ENCODE peak calls at places on chromosome 22, in six cellular contexts. E is A549, Z is PC-3, N is Calu3, Q is fibroblast of mammary gland, F is psoas muscle. Y is an unnamed sample.

GRCh38 chr22:46672731-46673130 is 52.5 kb downstream of the GRAMD4 start:
- DNase-seq in E (no peak), Z (no peak), N (no peak), Q (peak), F (no peak), Y (no peak)

GRCh38 chr22:49935561-49935960 is 17.1 kb downstream of the CRELD2 start:
- DNase-seq in E (no peak), Z (no peak), N (no peak), Q (peak), F (no peak), Y (no peak)

GRCh38 chr22:50627452-50627913 is 469 bp downstream of the ARSA start:
- DNase-seq in E (no peak), Z (no peak), N (peak), Q (no peak), F (no peak), Y (no peak)

GRCh38 chr22:46758867-46759290 is 3.6 kb upstream of the TBC1D22A start:
- DNase-seq in E (peak), Z (peak), N (peak), Q (peak), F (no peak), Y (peak)

GRCh38 chr22:19966908-19967750 is 25.5 kb upstream of the TXNRD2 start:
- DNase-seq in E (no peak), Z (no peak), N (no peak), Q (no peak), F (no peak), Y (no peak)

GRCh38 chr22:21000987-21001600 is 824 bp downstream of the THAP7 start:
- DNase-seq in E (no peak), Z (no peak), N (no peak), Q (no peak), F (no peak), Y (no peak)

GRCh38 chr22:37433786-37434185 is 6.5 kb upstream of the ELFN2 start:
- DNase-seq in E (no peak), Z (no peak), N (no peak), Q (no peak), F (no peak), Y (no peak)

GRCh38 chr22:17920145-17920605 is 104.2 kb downstream of the MICAL3 start:
- DNase-seq in E (no peak), Z (no peak), N (peak), Q (peak), F (no peak), Y (no peak)

GRCh38 chr22:24601217-24602104 is 1.5 kb upstream of the GGT1 start:
- DNase-seq in E (no peak), Z (no peak), N (peak), Q (no peak), F (no peak), Y (no peak)

GRCh38 chr22:35838849-35839646 is 121.4 kb downstream of the APOL5 start:
- DNase-seq in E (no peak), Z (peak), N (peak), Q (peak), F (no peak), Y (no peak)

GRCh38 chr22:32917577-32918375 is 116.3 kb downstream of the TIMP3 start:
- DNase-seq in E (no peak), Z (no peak), N (no peak), Q (no peak), F (peak), Y (no peak)

GRCh38 chr22:17942721-17943120 is 81.6 kb downstream of the MICAL3 start:
- DNase-seq in E (no peak), Z (no peak), N (no peak), Q (no peak), F (no peak), Y (no peak)

GRCh38 chr22:23376256-23376655 is 195.9 kb downstream of the BCR start:
- DNase-seq in E (peak), Z (peak), N (no peak), Q (peak), F (no peak), Y (no peak)

GRCh38 chr22:19291218-19291579 is 320 bp downstream of the CLTCL1 start:
- DNase-seq in E (no peak), Z (no peak), N (peak), Q (no peak), F (peak), Y (peak)

GRCh38 chr22:31692186-31692886 is 30.3 kb upstream of the PISD start:
- DNase-seq in E (no peak), Z (peak), N (no peak), Q (peak), F (no peak), Y (no peak)

GRCh38 chr22:31691408-31691807 is 29.4 kb upstream of the PISD start:
- DNase-seq in E (no peak), Z (no peak), N (no peak), Q (no peak), F (no peak), Y (no peak)

DNA sequence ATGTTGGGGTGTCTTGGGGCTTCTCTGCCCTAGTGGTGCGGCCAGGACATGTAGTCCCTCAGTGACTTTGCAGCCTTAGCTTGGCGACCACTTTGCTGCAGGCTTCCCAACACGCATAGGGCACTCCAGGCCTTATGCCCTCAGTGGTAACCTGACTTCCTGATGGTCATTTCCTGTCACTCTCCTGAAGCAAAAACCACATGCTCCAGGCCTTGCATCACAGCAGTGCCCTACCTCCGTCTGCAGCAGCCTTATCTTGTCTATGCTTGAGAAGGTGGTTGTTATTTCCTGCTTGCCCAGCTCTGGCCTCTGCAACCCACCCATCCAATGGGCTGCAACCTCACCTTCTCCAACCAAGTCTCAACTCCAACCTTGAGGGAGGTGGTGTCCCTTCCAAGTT is 33.4 kb upstream of the PISD start:
- DNase-seq in E (no peak), Z (no peak), N (no peak), Q (no peak), F (no peak), Y (no peak)
- TF ChIP-seq CTCF in E (no peak), Z (no peak), N (no peak), Q (no peak), F (no peak), Y (no peak)

GRCh38 chr22:38843201-38843715 is 570 bp downstream of the NPTXR start:
- DNase-seq in E (peak), Z (peak), N (peak), Q (peak), F (peak), Y (peak)
- TF ChIP-seq CTCF in E (peak), Z (no peak), N (peak), Q (no peak), F (peak), Y (peak)

GRCh38 chr22:31089101-31090100 is 8.3 kb downstream of the SMTN start:
- DNase-seq in E (no peak), Z (no peak), N (peak), Q (peak), F (peak), Y (no peak)
- TF ChIP-seq CTCF in E (peak), Z (peak), N (peak), Q (peak), F (peak), Y (peak)

DNA sequence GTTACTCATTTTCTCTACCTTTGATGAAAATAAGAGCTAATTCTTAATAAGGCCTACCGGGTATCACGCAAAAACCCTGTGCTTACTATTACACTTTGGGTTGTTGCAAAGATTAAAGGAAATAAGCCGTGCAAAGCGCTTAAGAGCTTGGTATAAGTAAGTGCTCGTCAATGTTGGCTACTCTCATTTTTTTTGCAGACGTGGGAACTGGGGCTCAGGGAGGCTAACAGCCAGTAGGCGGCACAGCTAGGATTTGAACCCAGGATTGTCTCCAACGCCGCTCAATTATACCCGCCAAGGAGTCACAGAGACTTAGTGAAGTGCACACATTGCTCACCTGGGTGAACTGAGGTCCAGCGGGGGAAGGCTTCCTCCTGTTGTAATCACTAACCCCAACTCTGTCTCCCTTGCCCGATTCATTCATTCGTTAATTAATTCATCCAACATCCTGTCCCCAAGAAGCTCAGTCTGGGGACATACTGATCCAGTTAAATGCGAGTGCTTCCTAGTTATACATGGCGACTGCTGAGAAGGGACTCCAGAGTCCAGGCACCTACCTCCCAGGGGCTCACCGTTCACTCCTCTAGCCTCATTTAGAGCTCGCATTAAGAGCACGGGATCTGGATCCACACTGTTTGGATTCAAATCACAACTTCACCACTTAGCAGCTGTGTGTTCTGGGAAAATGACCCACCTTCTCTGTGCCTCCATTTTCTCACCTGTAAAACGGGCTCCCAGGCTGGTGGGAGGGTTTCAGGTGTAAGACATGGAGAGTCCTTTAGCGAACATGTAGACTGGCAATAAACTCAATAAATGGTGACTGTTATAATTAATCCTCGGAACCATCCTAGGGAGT is 869 bp upstream of the MTFP1 start:
- DNase-seq in E (no peak), Z (no peak), N (peak), Q (peak), F (no peak), Y (no peak)
- TF ChIP-seq CTCF in E (no peak), Z (no peak), N (no peak), Q (peak), F (no peak), Y (no peak)

GRCh38 chr22:39520054-39520873 is at the start of gene ATF4:
- DNase-seq in E (peak), Z (peak), N (peak), Q (peak), F (peak), Y (peak)
- TF ChIP-seq CTCF in E (no peak), Z (no peak), N (no peak), Q (no peak), F (no peak), Y (no peak)

GRCh38 chr22:31228425-31228824 is 16.3 kb downstream of the LIMK2 start:
- DNase-seq in E (no peak), Z (no peak), N (no peak), Q (no peak), F (no peak), Y (no peak)

GRCh38 chr22:31233001-31233400 is 20.9 kb downstream of the LIMK2 start:
- DNase-seq in E (no peak), Z (no peak), N (no peak), Q (no peak), F (no peak), Y (no peak)

GRCh38 chr22:31229402-31230140 is 17.5 kb downstream of the LIMK2 start:
- DNase-seq in E (no peak), Z (no peak), N (no peak), Q (peak), F (no peak), Y (no peak)

GRCh38 chr22:31230155-31230870 is 18.2 kb downstream of the LIMK2 start:
- DNase-seq in E (no peak), Z (no peak), N (no peak), Q (peak), F (no peak), Y (no peak)

GRCh38 chr22:31230871-31231621 is 18.9 kb downstream of the LIMK2 start:
- DNase-seq in E (no peak), Z (peak), N (peak), Q (peak), F (peak), Y (peak)
- TF ChIP-seq CTCF in E (peak), Z (peak), N (peak), Q (peak), F (peak), Y (peak)

DNA sequence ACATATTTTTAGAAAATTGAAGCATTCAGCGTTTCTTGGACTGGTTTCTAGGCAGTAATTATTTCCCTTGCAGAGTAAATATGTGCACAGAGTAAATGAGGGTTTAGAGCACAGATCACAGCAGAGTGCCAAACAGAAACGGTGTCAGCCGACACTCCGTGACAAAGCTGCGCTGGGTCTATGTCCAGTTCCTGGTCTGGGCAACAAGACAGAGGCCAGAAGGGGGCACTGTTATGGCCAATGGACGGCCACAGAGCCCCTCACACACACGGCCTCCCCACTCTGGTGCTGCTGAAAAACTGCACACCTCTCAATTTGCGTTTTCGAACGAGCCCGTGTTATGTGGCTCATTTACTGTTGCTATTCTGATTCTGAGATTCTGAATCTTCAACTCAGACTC is 180.7 kb downstream of the MPPED1 start:
- DNase-seq in E (no peak), Z (no peak), N (no peak), Q (no peak), F (no peak), Y (no peak)
- TF ChIP-seq CTCF in E (no peak), Z (peak), N (peak), Q (no peak), F (no peak), Y (peak)

Y was measured in progenitor cell of endocrine pancreas.